ENCODE peak calls at places on chromosomes 3 and 15, in four cellular contexts. D, K, E and Q are unnamed samples.

GRCh38 chr15:88131937-88132336 is 124.6 kb downstream of the NTRK3 start:
- DNase-seq in D (no peak), K (no peak), E (no peak), Q (no peak)

GRCh38 chr15:50758712-50759205 is 6.7 kb downstream of the SPPL2A start:
- DNase-seq in D (no peak), K (peak; percentile 38), E (no peak), Q (no peak)

GRCh38 chr3:129259612-129260477 is 10.4 kb downstream of the COPG1 start:
- DNase-seq in D (no peak), K (no peak), E (no peak), Q (no peak)

GRCh38 chr3:186414735-186415419 is 52.8 kb upstream of the DGKG start:
- DNase-seq in D (no peak), K (peak; percentile 70), E (peak; percentile 97), Q (no peak)

GRCh38 chr3:55167586-55168317 is 239.9 kb upstream of the LRTM1 start:
- DNase-seq in D (no peak), K (no peak), E (peak; percentile 59), Q (no peak)

GRCh38 chr3:174776123-174776522 is 83.0 kb upstream of the NAALADL2 start:
- DNase-seq in D (no peak), K (no peak), E (peak; percentile 90), Q (no peak)

GRCh38 chr3:39189648-39190269 is 2.6 kb downstream of the XIRP1 start:
- DNase-seq in D (peak; percentile 52), K (peak; percentile 96), E (peak; percentile 79), Q (peak; percentile 81)

GRCh38 chr15:89059006-89059405 is 29.2 kb upstream of the ABHD2 start:
- DNase-seq in D (no peak), K (no peak), E (no peak), Q (no peak)

GRCh38 chr15:90261811-90262210 is 3.7 kb upstream of the NGRN start:
- DNase-seq in D (no peak), K (peak; percentile 36), E (peak; percentile 78), Q (no peak)

GRCh38 chr15:92629975-92630626 is 25.5 kb downstream of the FAM174B start:
- DNase-seq in D (no peak), K (no peak), E (no peak), Q (no peak)

GRCh38 chr3:36804295-36805055 is 40.1 kb upstream of the DCLK3 start:
- DNase-seq in D (no peak), K (no peak), E (no peak), Q (peak; percentile 50)

GRCh38 chr3:184565421-184566211 is 4.0 kb downstream of the EPHB3 start:
- DNase-seq in D (no peak), K (peak; percentile 100), E (peak; percentile 97), Q (peak; percentile 64)

GRCh38 chr15:27059610-27060202 is 88.7 kb downstream of the GABRG3 start:
- DNase-seq in D (peak; percentile 46), K (no peak), E (peak; percentile 44), Q (peak; percentile 69)

GRCh38 chr3:184361532-184361931 is at the start of the genes CLCN2 and POLR2H:
- DNase-seq in D (peak; percentile 53), K (peak; percentile 94), E (peak; percentile 63), Q (peak; percentile 93)

GRCh38 chr3:182309120-182309519 is 484.2 kb upstream of the ATP11B start:
- DNase-seq in D (peak; percentile 2), K (no peak), E (peak; percentile 32), Q (no peak)

GRCh38 chr15:56242576-56243116 is 1.0 kb downstream of the RFX7 start:
- DNase-seq in D (no peak), K (peak; percentile 84), E (no peak), Q (no peak)

GRCh38 chr3:48594431-48595049 is 589 bp downstream of the COL7A1 start:
- DNase-seq in D (no peak), K (peak; percentile 93), E (no peak), Q (peak; percentile 18)

GRCh38 chr15:91223902-91224301 is 123.8 kb downstream of the SV2B start:
- DNase-seq in D (no peak), K (no peak), E (peak; percentile 2), Q (no peak)

GRCh38 chr3:22045882-22046281 is 294.9 kb upstream of the ZNF385D start:
- DNase-seq in D (no peak), K (no peak), E (no peak), Q (no peak)

GRCh38 chr15:91426412-91426811 is 326.4 kb downstream of the SV2B start:
- DNase-seq in D (no peak), K (no peak), E (peak; percentile 19), Q (no peak)

GRCh38 chr3:133487920-133488540 is 85.5 kb upstream of the CDV3 start:
- DNase-seq in D (peak; percentile 20), K (peak; percentile 58), E (peak; percentile 2), Q (peak; percentile 46)

GRCh38 chr3:52099006-52099405 is 42.6 kb upstream of the DUSP7 start:
- DNase-seq in D (peak; percentile 38), K (no peak), E (peak; percentile 77), Q (no peak)

GRCh38 chr3:141403576-141403975 is 35.3 kb downstream of the ZBTB38 start:
- DNase-seq in D (no peak), K (no peak), E (no peak), Q (no peak)

GRCh38 chr3:141109761-141110160 is 58.6 kb downstream of the SPSB4 start:
- DNase-seq in D (no peak), K (no peak), E (no peak), Q (no peak)

GRCh38 chr3:130395331-130395730 is 49.9 kb downstream of the COL6A5 start:
- DNase-seq in D (no peak), K (no peak), E (no peak), Q (no peak)

GRCh38 chr3:124352143-124352528 is 360.2 kb upstream of the ROPN1 start:
- DNase-seq in D (no peak), K (no peak), E (no peak), Q (no peak)

GRCh38 chr3:188937389-188937788 is 234.4 kb upstream of the TPRG1 start:
- DNase-seq in D (no peak), K (no peak), E (no peak), Q (no peak)

GRCh38 chr15:41337631-41338522 is 5.2 kb downstream of the NUSAP1 start:
- DNase-seq in D (no peak), K (no peak), E (no peak), Q (no peak)

GRCh38 chr3:158839966-158840365 is 38.1 kb downstream of the MFSD1 start:
- DNase-seq in D (peak; percentile 19), K (no peak), E (no peak), Q (peak; percentile 39)

GRCh38 chr3:49339593-49339946 is 283 bp downstream of the USP4 start:
- DNase-seq in D (peak; percentile 27), K (no peak), E (no peak), Q (peak; percentile 76)

GRCh38 chr3:134249935-134250716 is 533 bp downstream of the RYK start:
- DNase-seq in D (peak; percentile 39), K (peak; percentile 91), E (peak; percentile 41), Q (peak; percentile 79)

GRCh38 chr15:60557157-60557556 is 78.2 kb upstream of the ICE2 start:
- DNase-seq in D (no peak), K (no peak), E (no peak), Q (no peak)

GRCh38 chr15:60553163-60553562 is 74.2 kb upstream of the ICE2 start:
- DNase-seq in D (no peak), K (no peak), E (no peak), Q (no peak)

GRCh38 chr15:60555814-60556213 is 76.9 kb upstream of the ICE2 start:
- DNase-seq in D (no peak), K (no peak), E (no peak), Q (no peak)

GRCh38 chr15:60554494-60554893 is 75.6 kb upstream of the ICE2 start:
- DNase-seq in D (no peak), K (no peak), E (no peak), Q (no peak)

GRCh38 chr15:60555291-60555690 is 76.3 kb upstream of the ICE2 start:
- DNase-seq in D (no peak), K (no peak), E (no peak), Q (no peak)
- H3K79me2 ChIP-seq in D (peaks cover 43% of the 10 kb centered on the region), K (no peaks in the 10 kb centered on the region), E (no peaks in the 10 kb centered on the region), Q (no peaks in the 10 kb centered on the region)

GRCh38 chr15:63823253-63823844 is 10.4 kb downstream of the HERC1 start:
- DNase-seq in D (no peak), K (peak; percentile 18), E (no peak), Q (no peak)
- H3K79me2 ChIP-seq in D (peaks cover 43% of the 10 kb centered on the region), K (peaks cover 91% of the 10 kb centered on the region), E (peaks cover 75% of the 10 kb centered on the region), Q (peaks cover 96% of the 10 kb centered on the region)

DNA sequence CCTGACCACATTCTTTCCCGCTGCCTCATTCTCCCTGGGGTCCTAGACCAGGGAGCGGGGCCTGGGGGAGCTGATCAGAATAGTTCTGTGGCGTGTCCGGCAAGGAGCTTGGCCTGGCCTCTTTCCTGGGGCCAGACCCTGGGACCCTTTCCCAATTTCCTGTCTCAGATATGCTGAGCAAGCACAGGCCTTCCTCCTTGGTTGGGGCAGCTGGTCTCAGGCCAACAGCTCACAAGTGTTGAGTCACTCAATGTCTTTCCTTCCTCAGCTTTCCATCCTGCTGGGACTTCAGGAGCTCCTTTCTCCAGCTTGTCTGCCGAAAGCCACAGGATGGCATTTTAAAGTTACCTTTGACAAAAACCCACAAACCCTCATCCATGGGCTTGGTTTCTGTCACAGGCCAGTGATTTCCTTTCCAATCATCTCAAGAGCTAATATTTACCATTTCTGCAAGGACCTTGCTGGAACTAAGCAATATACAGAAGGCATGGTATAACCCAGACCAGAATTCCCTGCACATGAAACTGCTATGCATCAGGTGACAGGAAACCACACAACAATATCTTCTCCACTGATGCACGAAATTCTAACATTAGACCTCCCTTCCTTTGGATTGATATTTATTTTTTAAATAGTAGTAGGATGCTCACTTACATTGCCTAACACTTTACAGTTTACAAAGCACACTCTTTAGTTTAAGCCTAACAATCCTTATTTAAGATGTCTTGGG is 19.5 kb upstream of the TIMP4 start:
- DNase-seq in D (no peak), K (peak; percentile 68), E (peak; percentile 80), Q (no peak)
- H3K79me2 ChIP-seq in D (no peaks in the 10 kb centered on the region), K (no peaks in the 10 kb centered on the region), E (no peaks in the 10 kb centered on the region), Q (no peaks in the 10 kb centered on the region)

GRCh38 chr15:48498828-48499227 is 146.7 kb downstream of the FBN1 start:
- DNase-seq in D (no peak), K (no peak), E (no peak), Q (no peak)

GRCh38 chr15:48494646-48495045 is 150.9 kb downstream of the FBN1 start:
- DNase-seq in D (no peak), K (no peak), E (no peak), Q (no peak)

GRCh38 chr15:48493084-48493762 is 152.3 kb downstream of the FBN1 start:
- DNase-seq in D (no peak), K (peak; percentile 84), E (peak; percentile 44), Q (no peak)

GRCh38 chr15:48493763-48494225 is 151.7 kb downstream of the FBN1 start:
- DNase-seq in D (no peak), K (no peak), E (no peak), Q (no peak)
- H3K79me2 ChIP-seq in D (no peaks in the 10 kb centered on the region), K (peaks cover 10% of the 10 kb centered on the region), E (no peaks in the 10 kb centered on the region), Q (no peaks in the 10 kb centered on the region)

DNA sequence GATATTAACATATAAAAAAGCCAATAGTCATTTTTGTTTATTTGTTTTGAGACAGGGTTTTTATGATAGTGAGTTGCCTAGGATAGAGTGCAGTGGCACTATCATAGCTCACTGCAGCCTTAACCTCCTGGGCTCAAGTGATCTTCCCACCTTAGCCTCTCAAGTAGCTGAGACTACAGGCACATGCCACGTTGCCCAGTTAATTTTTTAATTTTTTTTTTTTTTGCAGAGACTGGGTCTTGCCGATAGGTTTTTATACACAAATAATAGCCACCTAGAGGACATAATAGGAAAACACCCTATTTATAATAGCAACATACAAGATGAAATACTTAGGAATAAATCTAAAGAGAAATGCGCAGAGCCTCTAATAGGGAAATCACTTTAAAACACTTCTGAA is 13.3 kb downstream of the EIF3J start:
- DNase-seq in D (no peak), K (no peak), E (peak; percentile 62), Q (no peak)
- H3K79me2 ChIP-seq in D (peaks cover 43% of the 10 kb centered on the region), K (peaks cover 84% of the 10 kb centered on the region), E (peaks cover 73% of the 10 kb centered on the region), Q (peaks cover 56% of the 10 kb centered on the region)